ENCODE peak calls at places on chromosome 11, in seven cellular contexts. O, D, J, N, R, V and B are unnamed samples.

GRCh38 chr11:131800452-131800851 is 430.0 kb downstream of the NTM start:
- DNase-seq in N (no peak), J (no peak), V (no peak), O (no peak), R (peak), D (no peak), B (no peak)

GRCh38 chr11:43567396-43567975 is 113.1 kb upstream of the HSD17B12 start:
- DNase-seq in R (peak), N (no peak), D (peak), V (no peak), O (peak), J (no peak), B (no peak)

GRCh38 chr11:69138265-69138664 is 17.5 kb upstream of the SMIM38 start:
- DNase-seq in N (peak), R (no peak), D (no peak), O (no peak), V (no peak), J (no peak), B (no peak)

GRCh38 chr11:68138256-68138655 is 17.1 kb upstream of the CHKA start:
- DNase-seq in V (no peak), J (no peak), D (no peak), N (no peak), O (no peak), R (no peak), B (no peak)

GRCh38 chr11:15692739-15693138 is 578.0 kb downstream of the INSC start:
- DNase-seq in N (no peak), O (no peak), R (no peak), V (no peak), D (no peak), J (no peak), B (no peak)

GRCh38 chr11:35303596-35304392 is 115.6 kb downstream of the SLC1A2 start:
- DNase-seq in R (no peak), J (no peak), N (peak), D (no peak), O (peak), V (no peak), B (no peak)

GRCh38 chr11:59891781-59892181 is 13.2 kb downstream of the OOSP3 start:
- DNase-seq in D (no peak), O (no peak), R (peak), V (no peak), N (no peak), J (no peak), B (no peak)

GRCh38 chr11:47917643-47918369 is 62.6 kb upstream of the PTPRJ start:
- DNase-seq in N (peak), V (no peak), O (peak), D (peak), R (peak), J (no peak), B (no peak)

GRCh38 chr11:11263238-11264030 is 89.6 kb downstream of the CSNK2A3 start:
- DNase-seq in O (no peak), J (no peak), V (no peak), D (no peak), N (no peak), R (peak), B (no peak)

GRCh38 chr11:66126808-66127555 is 56.9 kb downstream of the PACS1 start:
- DNase-seq in J (peak), R (peak), N (peak), D (peak), O (peak), V (no peak), B (peak)